ENCODE peak calls at places on chromosomes 16 and 17, in six cellular contexts. R is epithelial cell of proximal tubule, Z is Caco-2, Y is lower leg skin, N is transverse colon, H is neural crest cell. G is an unnamed sample.

GRCh38 chr17:45353047-45353446 is 36.2 kb upstream of the MAP3K14 start:
- DNase-seq in R (no peak), Z (peak; percentile 4), Y (peak; percentile 40), N (peak; percentile 5), H (no peak), G (peak; percentile 63)

GRCh38 chr16:9527976-9528375 is 436.5 kb downstream of the HAPSTR1 start:
- DNase-seq in R (no peak), Z (no peak), Y (no peak), N (no peak), H (no peak), G (no peak)

GRCh38 chr17:37813753-37814152 is 68.9 kb upstream of the HNF1B start:
- DNase-seq in R (peak; percentile 100), Z (no peak), Y (no peak), N (no peak), H (no peak), G (no peak)

GRCh38 chr17:8698142-8699050 is 46.2 kb downstream of the CCDC42 start:
- DNase-seq in R (no peak), Z (no peak), Y (peak; percentile 84), N (peak; percentile 15), H (no peak), G (no peak)

GRCh38 chr17:4715071-4715749 is 4.8 kb downstream of the ARRB2 start:
- DNase-seq in R (no peak), Z (no peak), Y (no peak), N (no peak), H (no peak), G (no peak)

GRCh38 chr17:34201767-34202166 is 53.3 kb upstream of the CCL2 start:
- DNase-seq in R (no peak), Z (no peak), Y (no peak), N (no peak), H (no peak), G (peak; percentile 34)

GRCh38 chr17:6508026-6508425 is 48.3 kb downstream of the PITPNM3 start:
- DNase-seq in R (no peak), Z (no peak), Y (peak; percentile 80), N (no peak), H (no peak), G (no peak)

GRCh38 chr17:10172241-10172741 is 26.1 kb downstream of the GAS7 start:
- DNase-seq in R (no peak), Z (peak; percentile 43), Y (no peak), N (no peak), H (no peak), G (no peak)

GRCh38 chr17:49836111-49837030 is 11.5 kb downstream of the TAC4 start:
- DNase-seq in R (peak; percentile 94), Z (peak; percentile 67), Y (no peak), N (no peak), H (no peak), G (no peak)

GRCh38 chr16:20327444-20328041 is at the start of gene GP2:
- DNase-seq in R (no peak), Z (no peak), Y (no peak), N (no peak), H (no peak), G (no peak)

GRCh38 chr16:21997693-21998480 is 3.0 kb downstream of the PDZD9 start:
- DNase-seq in R (no peak), Z (no peak), Y (no peak), N (no peak), H (no peak), G (no peak)

GRCh38 chr17:16477255-16477654 is 14.7 kb downstream of the LRRC75A start:
- DNase-seq in R (no peak), Z (no peak), Y (no peak), N (peak; percentile 37), H (no peak), G (no peak)

GRCh38 chr16:1428511-1428910 is 2.4 kb upstream of the PERCC1 start:
- DNase-seq in R (no peak), Z (no peak), Y (no peak), N (no peak), H (no peak), G (peak; percentile 85)

GRCh38 chr16:10558746-10559641 is 21.4 kb downstream of the EMP2 start:
- DNase-seq in R (no peak), Z (no peak), Y (peak; percentile 91), N (peak; percentile 36), H (no peak), G (no peak)

GRCh38 chr17:66764559-66764958 is 70.4 kb upstream of the CACNG5 start:
- DNase-seq in R (no peak), Z (no peak), Y (peak; percentile 34), N (no peak), H (no peak), G (no peak)

GRCh38 chr17:8147805-8148404 is 4.3 kb downstream of the PER1 start:
- DNase-seq in R (no peak), Z (no peak), Y (no peak), N (no peak), H (no peak), G (no peak)

GRCh38 chr17:82092094-82092586 is 5.9 kb downstream of the FASN start:
- DNase-seq in R (no peak), Z (no peak), Y (no peak), N (no peak), H (no peak), G (no peak)

GRCh38 chr17:74839955-74840354 is 19.7 kb downstream of the GRIN2C start:
- DNase-seq in R (no peak), Z (no peak), Y (no peak), N (no peak), H (no peak), G (no peak)

GRCh38 chr16:80433617-80434016 is 107.2 kb upstream of the DYNLRB2 start:
- DNase-seq in R (no peak), Z (no peak), Y (no peak), N (no peak), H (no peak), G (no peak)

GRCh38 chr17:47851764-47852112 is 775 bp upstream of the SP6 start:
- DNase-seq in R (no peak), Z (no peak), Y (no peak), N (no peak), H (no peak), G (no peak)

GRCh38 chr16:9034056-9034455 is 57.4 kb upstream of the HAPSTR1 start:
- DNase-seq in R (no peak), Z (no peak), Y (no peak), N (no peak), H (no peak), G (no peak)

GRCh38 chr17:31068291-31068690 is 26.5 kb upstream of the NF1 start:
- DNase-seq in R (no peak), Z (peak; percentile 55), Y (no peak), N (peak; percentile 65), H (peak; percentile 29), G (peak; percentile 55)

GRCh38 chr17:58235821-58236220 is 2.6 kb upstream of the LPO start:
- DNase-seq in R (no peak), Z (no peak), Y (no peak), N (no peak), H (no peak), G (no peak)

GRCh38 chr16:85383836-85384825 is 229.0 kb upstream of the GSE1 start:
- DNase-seq in R (no peak), Z (no peak), Y (no peak), N (no peak), H (no peak), G (no peak)
- TF ChIP-seq CTCF in R (no peak), Z (no peak), Y (no peak), N (no peak), H (no peak), G (no peak)

GRCh38 chr17:27532269-27533067 is 76.2 kb downstream of the KSR1 start:
- DNase-seq in R (no peak), Z (peak; percentile 78), Y (no peak), N (peak; percentile 54), H (no peak), G (no peak)

GRCh38 chr17:27535178-27535928 is 79.1 kb downstream of the KSR1 start:
- DNase-seq in R (no peak), Z (peak; percentile 86), Y (no peak), N (peak; percentile 39), H (no peak), G (no peak)

GRCh38 chr17:27533068-27533397 is 76.8 kb downstream of the KSR1 start:
- DNase-seq in R (no peak), Z (no peak), Y (no peak), N (no peak), H (no peak), G (no peak)

GRCh38 chr17:27535975-27536374 is 79.7 kb downstream of the KSR1 start:
- DNase-seq in R (no peak), Z (no peak), Y (no peak), N (no peak), H (no peak), G (no peak)

GRCh38 chr17:27533874-27534815 is 77.9 kb downstream of the KSR1 start:
- DNase-seq in R (peak; percentile 68), Z (peak; percentile 78), Y (no peak), N (peak; percentile 33), H (no peak), G (no peak)
- TF ChIP-seq CTCF in R (peak; percentile 18), Z (no peak), Y (no peak), N (no peak), H (no peak), G (no peak)

DNA sequence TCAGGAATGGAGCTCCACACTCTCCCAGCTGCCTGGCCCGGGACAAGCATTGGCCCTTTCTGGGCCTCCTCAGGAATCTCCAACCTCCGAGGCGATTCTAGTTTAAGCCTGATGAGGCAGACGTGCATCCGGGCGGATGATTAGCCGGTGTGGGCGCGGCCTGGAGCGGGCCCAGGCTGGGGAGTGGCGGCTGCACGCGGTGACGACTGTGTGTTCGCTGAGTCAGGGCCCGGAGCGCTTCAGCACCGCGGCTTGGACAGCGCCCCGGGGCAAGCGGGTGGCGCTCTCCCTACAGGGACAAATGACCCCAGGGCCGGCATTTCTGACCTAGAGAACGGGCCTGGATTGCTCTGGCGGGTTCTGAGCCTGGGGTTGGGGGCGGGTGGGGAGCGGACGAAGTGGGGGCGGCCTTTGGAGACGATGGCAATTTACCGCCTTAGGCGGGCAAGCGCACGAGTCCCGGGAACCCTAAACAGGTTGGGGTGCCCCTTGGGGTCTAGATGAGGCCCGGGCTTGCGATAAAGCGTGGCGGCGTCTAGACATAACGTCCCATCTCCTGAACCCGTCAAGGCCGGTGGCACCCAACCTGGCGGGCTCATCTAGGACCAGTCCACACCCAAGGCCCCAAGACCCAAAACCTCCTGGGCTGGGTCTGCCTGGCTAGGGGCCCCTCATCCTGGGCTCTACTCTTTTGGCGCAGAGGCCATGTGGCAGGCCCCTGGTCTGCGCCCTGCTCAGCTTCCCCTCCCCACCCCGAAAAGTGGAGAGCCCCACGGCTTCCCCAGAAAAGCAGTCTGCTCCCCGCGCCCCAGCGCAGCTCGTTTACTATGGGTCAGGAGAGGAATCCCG is 22.3 kb upstream of the ZNHIT3 start:
- DNase-seq in R (no peak), Z (peak; percentile 84), Y (peak; percentile 84), N (peak; percentile 69), H (peak; percentile 73), G (peak; percentile 57)
- TF ChIP-seq CTCF in R (no peak), Z (no peak), Y (no peak), N (no peak), H (peak; percentile 22), G (no peak)

GRCh38 chr16:58842746-58843145 is 108.6 kb upstream of the GOT2 start:
- DNase-seq in R (no peak), Z (no peak), Y (no peak), N (no peak), H (no peak), G (no peak)

GRCh38 chr16:58842156-58842555 is 108.0 kb upstream of the GOT2 start:
- DNase-seq in R (no peak), Z (no peak), Y (no peak), N (no peak), H (no peak), G (no peak)

GRCh38 chr16:58848662-58849002 is 114.5 kb upstream of the GOT2 start:
- DNase-seq in R (no peak), Z (no peak), Y (no peak), N (no peak), H (no peak), G (no peak)

GRCh38 chr16:58847902-58848661 is 114.0 kb upstream of the GOT2 start:
- DNase-seq in R (no peak), Z (no peak), Y (no peak), N (no peak), H (no peak), G (no peak)

GRCh38 chr16:58843675-58844074 is 109.6 kb upstream of the GOT2 start:
- DNase-seq in R (no peak), Z (no peak), Y (no peak), N (no peak), H (no peak), G (peak; percentile 64)
- TF ChIP-seq CTCF in R (peak; percentile 44), Z (no peak), Y (no peak), N (no peak), H (peak; percentile 60), G (peak; percentile 45)